ENCODE peak calls at places on chromosomes 6 and 20, in five cellular contexts. H is Peyer's patch, W is WERI-Rb-1, B is ovary, F is NT2/D1. J is an unnamed sample. For H3K36me3 and H3K9me3, the result is how much of the 10 kb centered on the place peaks cover.

GRCh38 chr6:125104425-125104824 is 49.1 kb upstream of the TPD52L1 start:
- DNase-seq in H (no peak), W (no peak), B (no peak), F (no peak), J (no peak)

GRCh38 chr6:139583420-139583819 is 209.0 kb upstream of the CITED2 start:
- DNase-seq in H (no peak), W (no peak), B (no peak), F (no peak), J (no peak)

GRCh38 chr6:125477849-125478248 is 176.1 kb upstream of the HDDC2 start:
- DNase-seq in H (no peak), W (no peak), B (no peak), F (no peak), J (no peak)

GRCh38 chr6:38302081-38302480 is 337.6 kb downstream of the BTBD9 start:
- DNase-seq in H (no peak), W (no peak), B (no peak), F (no peak), J (no peak)

GRCh38 chr6:33192671-33193602 is 670 bp upstream of the COL11A2 start:
- DNase-seq in H (no peak), W (peak), B (peak), F (no peak), J (peak)

GRCh38 chr6:105401247-105402089 is 1.4 kb downstream of the PREP start:
- DNase-seq in H (no peak), W (no peak), B (no peak), F (no peak), J (no peak)

GRCh38 chr20:39885975-39886649 is 802.9 kb downstream of the MAFB start:
- DNase-seq in H (no peak), W (peak), B (peak), F (peak), J (peak)

GRCh38 chr6:100346828-100347227 is 117.9 kb downstream of the SIM1 start:
- DNase-seq in H (no peak), W (no peak), B (no peak), F (no peak), J (no peak)

GRCh38 chr6:46964716-46965519 is 43.2 kb upstream of the ADGRF5 start:
- DNase-seq in H (no peak), W (no peak), B (no peak), F (no peak), J (no peak)

GRCh38 chr6:110476046-110476849 is at the start of gene SLC22A16:
- DNase-seq in H (no peak), W (no peak), B (no peak), F (no peak), J (no peak)

GRCh38 chr20:32484221-32485125 is 100.7 kb downstream of the NOL4L start:
- DNase-seq in H (peak), W (peak), B (peak), F (no peak), J (peak)

GRCh38 chr20:51525241-51526104 is 17.0 kb downstream of the NFATC2 start:
- DNase-seq in H (no peak), W (no peak), B (no peak), F (no peak), J (no peak)

GRCh38 chr6:85641522-85641915 is 1.2 kb downstream of the SYNCRIP start:
- DNase-seq in H (no peak), W (no peak), B (no peak), F (no peak), J (no peak)

GRCh38 chr20:54794110-54794509 is 318.7 kb downstream of the DOK5 start:
- DNase-seq in H (no peak), W (no peak), B (no peak), F (no peak), J (no peak)

GRCh38 chr6:15398657-15399287 is 152.9 kb downstream of the JARID2 start:
- DNase-seq in H (no peak), W (no peak), B (no peak), F (no peak), J (no peak)

GRCh38 chr6:29617782-29618557 is 15.0 kb downstream of the GABBR1 start:
- DNase-seq in H (no peak), W (peak), B (no peak), F (no peak), J (no peak)

GRCh38 chr20:11248691-11249178 is 574.9 kb upstream of the JAG1 start:
- DNase-seq in H (no peak), W (peak), B (no peak), F (peak), J (no peak)

GRCh38 chr6:117907600-117908245 is 659 bp downstream of the SLC35F1 start:
- DNase-seq in H (peak), W (peak), B (no peak), F (no peak), J (peak)

GRCh38 chr20:43448748-43449535 is 8.8 kb upstream of the SRSF6 start:
- DNase-seq in H (no peak), W (peak), B (no peak), F (no peak), J (no peak)

GRCh38 chr6:85594197-85594930 is 706 bp upstream of the SNX14 start:
- DNase-seq in H (no peak), W (peak), B (no peak), F (no peak), J (no peak)

GRCh38 chr6:34148864-34149810 is 3.2 kb upstream of the GRM4 start:
- DNase-seq in H (no peak), W (peak), B (no peak), F (no peak), J (peak)

GRCh38 chr20:56957737-56958553 is 308.5 kb downstream of the BMP7 start:
- DNase-seq in H (no peak), W (peak), B (no peak), F (no peak), J (no peak)

GRCh38 chr6:159966339-159966738 is 2.5 kb upstream of the IGF2R start:
- DNase-seq in H (no peak), W (no peak), B (no peak), F (no peak), J (no peak)

GRCh38 chr6:119148102-119148824 is 69.8 kb upstream of the FAM184A start:
- DNase-seq in H (no peak), W (peak), B (peak), F (peak), J (peak)

GRCh38 chr20:49956689-49957443 is 20.7 kb downstream of the RNF114 start:
- DNase-seq in H (no peak), W (no peak), B (no peak), F (no peak), J (no peak)

GRCh38 chr20:49951160-49951559 is 15.0 kb downstream of the RNF114 start:
- DNase-seq in H (no peak), W (no peak), B (no peak), F (no peak), J (no peak)

GRCh38 chr20:49957487-49957938 is 21.3 kb downstream of the RNF114 start:
- DNase-seq in H (no peak), W (peak), B (no peak), F (no peak), J (no peak)

GRCh38 chr20:49955167-49955566 is 19.0 kb downstream of the RNF114 start:
- DNase-seq in H (no peak), W (no peak), B (no peak), F (no peak), J (no peak)
- H3K36me3 ChIP-seq in H (under half), W (half or more), B (under half), F (half or more), J (under half)

DNA sequence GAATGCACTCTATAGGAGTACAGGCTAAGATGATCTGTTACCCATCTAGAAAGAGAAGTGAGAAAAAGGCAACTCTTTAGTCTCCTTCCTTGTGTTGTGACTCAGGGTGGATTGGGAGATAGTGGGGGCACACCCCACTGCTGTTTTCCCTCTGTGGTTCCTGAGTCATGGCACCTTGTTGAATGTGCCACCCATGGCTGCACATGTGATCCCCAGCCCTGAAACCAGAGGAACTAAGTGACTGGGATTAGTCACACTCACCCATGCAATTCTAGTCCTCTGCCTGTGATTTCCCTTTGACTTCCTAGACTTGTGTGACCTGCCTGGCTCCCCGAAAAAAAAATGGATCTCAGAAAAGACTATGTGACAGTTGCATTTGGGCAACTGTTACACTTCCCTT is 48.6 kb upstream of the HTR1B start:
- DNase-seq in H (no peak), W (no peak), B (no peak), F (no peak), J (no peak)
- H3K9me3 ChIP-seq in H (under half), W (under half), B (under half), F (under half), J (under half)

GRCh38 chr20:38049800-38050199 is 16.3 kb downstream of the RPRD1B start:
- DNase-seq in H (no peak), W (no peak), B (no peak), F (no peak), J (no peak)
- H3K36me3 ChIP-seq in H (under half), W (half or more), B (under half), F (half or more), J (under half)

GRCh38 chr20:31355981-31356380 is 12.4 kb upstream of the DEFB118 start:
- DNase-seq in H (no peak), W (no peak), B (no peak), F (no peak), J (no peak)
- H3K9me3 ChIP-seq in H (under half), W (under half), B (under half), F (under half), J (under half)

DNA sequence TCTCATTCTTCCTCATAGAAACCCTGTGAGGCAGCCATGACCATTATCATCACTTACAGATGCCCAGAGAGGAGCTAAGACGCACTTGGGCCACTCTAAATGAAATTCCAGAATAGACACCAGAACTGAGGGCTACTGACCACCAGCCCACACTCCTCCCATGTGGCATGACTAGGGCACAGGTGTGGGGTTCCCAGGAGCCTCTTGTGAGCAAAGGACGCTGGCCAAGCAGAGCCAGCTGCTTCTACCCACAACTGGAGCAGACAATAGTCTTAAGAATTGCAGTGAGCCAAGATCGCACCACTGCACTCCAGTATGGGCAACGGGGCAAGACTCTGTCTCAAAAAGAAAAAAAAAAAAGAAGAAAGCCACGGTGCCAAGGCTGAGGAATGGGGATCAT is 10.0 kb downstream of the AHCY start:
- DNase-seq in H (no peak), W (no peak), B (no peak), F (no peak), J (no peak)
- H3K36me3 ChIP-seq in H (under half), W (half or more), B (under half), F (half or more), J (under half)

GRCh38 chr6:137206562-137206961 is 12.6 kb downstream of the IFNGR1 start:
- DNase-seq in H (no peak), W (no peak), B (no peak), F (no peak), J (no peak)
- H3K9me3 ChIP-seq in H (under half), W (under half), B (under half), F (under half), J (under half)

GRCh38 chr20:62352402-62353288 is 14.5 kb downstream of the LAMA5 start:
- DNase-seq in H (no peak), W (no peak), B (no peak), F (no peak), J (peak)
- H3K36me3 ChIP-seq in H (under half), W (half or more), B (under half), F (half or more), J (under half)

DNA sequence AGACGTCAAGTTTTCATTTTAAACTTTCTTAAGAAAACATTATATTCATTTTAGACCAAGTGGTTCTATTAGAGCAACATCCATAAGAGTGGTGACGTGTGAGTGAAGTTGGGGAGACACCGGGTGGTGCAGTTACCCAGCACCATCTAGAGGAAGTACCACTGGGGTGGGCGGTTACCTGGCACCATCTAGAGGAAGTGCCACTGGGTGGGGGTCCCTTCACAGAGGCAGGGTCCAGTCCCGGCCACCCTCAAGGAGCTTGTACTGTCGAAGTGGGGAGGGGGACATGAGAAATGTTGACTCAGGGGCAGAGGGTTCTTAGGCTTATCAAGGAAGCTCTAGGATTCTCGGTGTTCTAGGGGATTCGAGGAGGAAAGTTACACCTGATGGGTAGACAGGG is 26.2 kb downstream of the PHACTR3 start:
- DNase-seq in H (no peak), W (no peak), B (no peak), F (no peak), J (no peak)
- H3K9me3 ChIP-seq in H (under half), W (under half), B (under half), F (under half), J (under half)

GRCh38 chr6:44145839-44146238 is 12.8 kb upstream of the CAPN11 start:
- DNase-seq in H (no peak), W (no peak), B (no peak), F (no peak), J (no peak)
- H3K36me3 ChIP-seq in H (under half), W (half or more), B (under half), F (half or more), J (under half)

J was measured in aorta.